ENCODE peak calls at places on chromosomes 6 and 20, in seven cellular contexts. E, N, Z, S, Y, L and J are unnamed samples.
A peak's percentile ranks its signal among the peaks of the same experiment; 100 is the strongest.

GRCh38 chr6:132506461-132506860 is 6.5 kb downstream of the STX7 start:
- DNase-seq in E (no peak), N (no peak), Z (no peak), S (no peak), Y (no peak), L (no peak), J (no peak)

GRCh38 chr6:105326838-105327745 is 75.8 kb downstream of the PREP start:
- DNase-seq in E (peak; percentile 63), N (peak; percentile 76), Z (no peak), S (peak; percentile 25), Y (no peak), L (no peak), J (no peak)

GRCh38 chr6:145948328-145948727 is 15.8 kb downstream of the SHPRH start:
- DNase-seq in E (peak; percentile 26), N (peak; percentile 47), Z (no peak), S (no peak), Y (no peak), L (no peak), J (no peak)

GRCh38 chr6:144134737-144135136 is 15.6 kb upstream of the STX11 start:
- DNase-seq in E (no peak), N (peak; percentile 73), Z (no peak), S (no peak), Y (no peak), L (no peak), J (no peak)

GRCh38 chr20:48544402-48545333 is 283.1 kb downstream of the PREX1 start:
- DNase-seq in E (no peak), N (no peak), Z (no peak), S (no peak), Y (no peak), L (no peak), J (no peak)

GRCh38 chr6:144284753-144285547 is at the start of gene UTRN:
- DNase-seq in E (peak; percentile 77), N (peak; percentile 78), Z (peak; percentile 90), S (peak; percentile 79), Y (peak; percentile 92), L (no peak), J (peak; percentile 71)

GRCh38 chr20:24149175-24149574 is 160.6 kb upstream of the GGTLC1 start:
- DNase-seq in E (no peak), N (no peak), Z (no peak), S (no peak), Y (no peak), L (no peak), J (no peak)

GRCh38 chr6:156190270-156190669 is 586.9 kb upstream of the ARID1B start:
- DNase-seq in E (no peak), N (no peak), Z (no peak), S (no peak), Y (no peak), L (no peak), J (no peak)

GRCh38 chr20:50561379-50562078 is 51.3 kb downstream of the PTPN1 start:
- DNase-seq in E (peak; percentile 98), N (peak; percentile 97), Z (peak; percentile 85), S (no peak), Y (no peak), L (peak; percentile 87), J (peak; percentile 61)

GRCh38 chr6:159941286-159942113 is 27.4 kb upstream of the IGF2R start:
- DNase-seq in E (peak; percentile 42), N (peak; percentile 69), Z (no peak), S (no peak), Y (peak; percentile 29), L (no peak), J (peak; percentile 78)
- TF ChIP-seq CTCF in E (peak; percentile 46), N (peak; percentile 62), Z (no peak), S (no peak), Y (peak; percentile 45), L (peak; percentile 47), J (peak; percentile 56)

GRCh38 chr6:148443798-148444560 is 101.3 kb downstream of the SASH1 start:
- DNase-seq in E (no peak), N (no peak), Z (no peak), S (no peak), Y (no peak), L (no peak), J (no peak)

GRCh38 chr6:148440021-148440420 is 97.4 kb downstream of the SASH1 start:
- DNase-seq in E (no peak), N (peak; percentile 58), Z (no peak), S (no peak), Y (no peak), L (no peak), J (no peak)

GRCh38 chr6:148441454-148441911 is 98.8 kb downstream of the SASH1 start:
- DNase-seq in E (peak; percentile 92), N (peak; percentile 83), Z (no peak), S (no peak), Y (no peak), L (no peak), J (no peak)

GRCh38 chr6:148438593-148438992 is 96.0 kb downstream of the SASH1 start:
- DNase-seq in E (no peak), N (peak; percentile 84), Z (no peak), S (no peak), Y (no peak), L (no peak), J (no peak)

GRCh38 chr6:148440877-148441453 is 98.3 kb downstream of the SASH1 start:
- DNase-seq in E (peak; percentile 79), N (peak; percentile 83), Z (peak; percentile 75), S (peak; percentile 51), Y (peak; percentile 76), L (peak; percentile 91), J (no peak)
- H3K4me3 ChIP-seq in E (peak overlapping the region; percentile 22), N (no peak overlapping the region), Z (no peak overlapping the region), S (no peak overlapping the region), Y (no peak overlapping the region), L (no peak overlapping the region), J (no peak overlapping the region)

GRCh38 chr6:28985396-28986164 is 19.5 kb downstream of the ZNF311 start:
- DNase-seq in E (peak; percentile 97), N (peak; percentile 99), Z (peak; percentile 93), S (peak; percentile 86), Y (peak; percentile 95), L (peak; percentile 93), J (peak; percentile 11)

GRCh38 chr6:28983838-28984237 is 21.3 kb downstream of the ZNF311 start:
- DNase-seq in E (no peak), N (no peak), Z (no peak), S (no peak), Y (no peak), L (no peak), J (no peak)

DNA sequence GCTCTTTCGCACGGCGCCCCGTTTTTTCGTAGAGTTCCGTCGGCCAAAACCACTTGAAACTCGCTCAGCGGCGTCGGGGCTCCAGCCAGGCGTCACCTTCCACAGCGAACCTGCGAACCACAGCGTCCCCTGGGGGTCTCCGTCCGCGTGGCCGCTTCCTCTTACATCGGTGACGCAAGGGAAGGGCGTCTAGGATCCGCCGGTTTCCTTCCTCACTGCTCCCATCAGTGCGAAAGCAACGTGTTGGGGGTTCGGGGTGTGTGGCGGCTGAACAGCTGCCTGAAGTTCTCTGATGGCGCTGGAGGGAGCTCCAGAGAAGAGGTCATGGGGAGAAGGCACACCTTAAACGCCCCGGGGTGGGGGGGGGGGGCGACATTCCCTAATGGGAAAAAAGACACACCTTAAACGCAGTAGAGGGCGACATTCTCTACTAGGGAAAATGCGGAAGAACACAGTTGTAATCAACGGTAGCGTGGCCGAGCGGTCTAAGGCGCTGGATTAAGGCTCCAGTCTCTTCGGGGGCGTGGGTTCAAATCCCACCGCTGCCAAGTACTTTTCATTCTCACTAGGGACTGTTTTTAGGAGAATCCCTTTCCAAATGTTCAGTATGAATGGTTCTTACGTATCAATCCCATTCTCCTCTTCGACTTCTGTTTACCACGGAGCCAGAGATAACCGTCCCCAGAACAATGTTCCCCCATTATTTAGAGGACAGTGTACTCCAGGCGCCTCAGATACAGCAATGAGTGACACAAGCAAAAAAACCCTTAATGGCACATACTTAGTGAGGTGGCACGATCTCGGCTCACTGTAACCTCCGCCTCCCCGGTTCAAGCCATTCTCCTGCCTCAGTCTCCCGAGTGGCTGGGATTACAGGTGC is 16.3 kb downstream of the ZNF311 start:
- DNase-seq in E (peak; percentile 38), N (peak; percentile 83), Z (peak; percentile 71), S (peak; percentile 38), Y (peak; percentile 74), L (no peak), J (peak; percentile 81)
- TF ChIP-seq CTCF in E (peak; percentile 33), N (peak; percentile 44), Z (no peak), S (no peak), Y (peak; percentile 64), L (peak; percentile 56), J (peak; percentile 31)

GRCh38 chr6:161432546-161432945 is 158.7 kb upstream of the AGPAT4 start:
- DNase-seq in E (no peak), N (no peak), Z (no peak), S (no peak), Y (no peak), L (no peak), J (no peak)

GRCh38 chr6:161434921-161435411 is 161.1 kb upstream of the AGPAT4 start:
- DNase-seq in E (peak; percentile 100), N (peak; percentile 99), Z (no peak), S (peak; percentile 57), Y (no peak), L (peak; percentile 93), J (no peak)

GRCh38 chr6:161435426-161436065 is 161.7 kb upstream of the AGPAT4 start:
- DNase-seq in E (peak; percentile 60), N (peak; percentile 60), Z (no peak), S (no peak), Y (no peak), L (no peak), J (no peak)

GRCh38 chr6:161436106-161436876 is 162.4 kb upstream of the AGPAT4 start:
- DNase-seq in E (no peak), N (peak; percentile 43), Z (no peak), S (no peak), Y (no peak), L (no peak), J (no peak)

DNA sequence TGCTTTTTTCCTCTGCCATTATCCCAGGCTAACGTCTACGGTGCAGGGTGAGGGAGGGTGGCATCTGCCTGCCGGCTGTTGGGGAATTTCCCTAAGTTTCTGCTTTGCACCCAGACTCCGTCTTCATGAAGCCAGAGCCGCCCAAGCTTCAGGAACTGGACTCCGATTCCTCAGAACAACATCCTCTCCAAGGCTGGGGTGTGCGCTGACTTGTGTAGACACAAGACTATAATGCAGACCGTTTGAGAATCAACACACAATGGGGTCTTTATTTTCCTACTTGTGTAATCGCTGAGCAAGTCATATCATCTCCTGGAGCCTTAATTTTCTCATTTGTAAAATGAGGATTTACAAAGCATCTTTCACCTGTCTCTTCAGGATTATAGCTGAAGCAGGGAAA is 160.5 kb upstream of the AGPAT4 start:
- DNase-seq in E (peak; percentile 51), N (peak; percentile 61), Z (no peak), S (no peak), Y (no peak), L (no peak), J (no peak)
- H3K4me3 ChIP-seq in E (peak overlapping the region; percentile 26), N (no peak overlapping the region), Z (no peak overlapping the region), S (peak overlapping the region; percentile 27), Y (no peak overlapping the region), L (no peak overlapping the region), J (no peak overlapping the region)

DNA sequence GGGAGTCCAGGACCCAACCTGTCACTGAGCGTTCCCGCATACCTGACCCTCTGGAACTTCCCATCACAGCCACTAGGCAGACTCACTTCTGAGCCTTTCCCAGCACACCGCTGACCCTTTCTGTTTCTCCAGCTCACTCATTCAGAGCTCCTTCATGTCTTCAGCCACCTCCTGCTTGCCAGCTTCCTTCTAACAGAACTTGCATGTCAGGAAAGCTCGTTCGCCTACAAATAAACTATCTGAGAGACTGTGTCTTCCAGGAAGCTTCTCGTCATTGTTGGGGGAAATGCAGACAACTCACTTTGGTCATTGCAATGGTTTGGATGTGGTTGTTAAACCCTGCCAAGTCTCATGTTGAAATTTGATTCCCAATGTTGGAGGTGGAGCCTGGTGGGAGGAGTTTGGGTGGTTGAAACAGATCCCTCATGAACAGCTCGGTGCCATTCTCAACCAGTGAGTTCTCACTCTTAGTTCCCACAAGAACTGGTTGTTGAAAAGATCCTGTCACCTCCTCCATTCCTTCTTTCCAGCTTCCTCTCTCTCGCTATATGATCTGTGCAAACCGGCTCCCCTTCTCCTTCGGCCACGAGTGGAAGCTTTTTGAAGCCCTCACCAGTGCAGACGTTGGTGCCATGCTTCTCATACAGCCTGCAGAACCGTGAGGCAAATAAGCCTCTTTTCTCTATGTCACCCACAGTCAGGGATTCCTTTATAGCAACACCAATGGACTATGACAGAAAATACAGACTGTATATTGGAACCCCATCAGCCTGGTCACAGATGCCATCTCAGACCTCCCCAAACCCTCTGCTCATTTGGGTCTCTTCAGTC is 1.4 kb upstream of the MUC21 start:
- DNase-seq in E (peak; percentile 84), N (peak; percentile 84), Z (no peak), S (peak; percentile 65), Y (peak; percentile 68), L (peak; percentile 23), J (no peak)
- TF ChIP-seq CTCF in E (peak; percentile 22), N (peak; percentile 35), Z (no peak), S (no peak), Y (peak; percentile 28), L (peak; percentile 44), J (no peak)